ENCODE peak calls at places on chromosomes 7 and 10, in six cellular contexts. H is WERI-Rb-1; O is left ventricle myocardium inferior; Y is T-cell; L is RWPE1; Z is effector memory CD4-positive, alpha-beta T cell. Q is an unnamed sample.

GRCh38 chr7:117459735-117460134 is 20.1 kb upstream of the CFTR start:
- DNase-seq in Z (no peak), L (no peak), H (no peak), O (no peak), Y (no peak), Q (no peak)

GRCh38 chr7:91264924-91265681 is 870 bp downstream of the FZD1 start:
- DNase-seq in L (peak; percentile 41), Z (no peak), H (peak; percentile 35), O (peak; percentile 56), Y (no peak), Q (peak; percentile 52)

GRCh38 chr7:50792342-50793114 is 9.8 kb upstream of the GRB10 start:
- DNase-seq in Y (no peak), L (no peak), Z (no peak), O (peak; percentile 43), H (peak; percentile 16), Q (peak; percentile 32)

GRCh38 chr10:47042815-47043750 is 131.9 kb downstream of the PTPN20 start:
- DNase-seq in Z (no peak), H (no peak), O (no peak), L (no peak), Y (no peak), Q (no peak)

GRCh38 chr7:131898418-131898817 is 342.0 kb upstream of the PODXL start:
- DNase-seq in Y (no peak), H (no peak), L (no peak), Z (no peak), O (no peak), Q (no peak)

GRCh38 chr7:46143949-46144917 is 223.2 kb upstream of the IGFBP3 start:
- DNase-seq in Y (no peak), Z (no peak), L (no peak), H (no peak), O (no peak), Q (no peak)

GRCh38 chr7:102467581-102468415 is 3.0 kb downstream of the LRWD1 start:
- DNase-seq in L (no peak), H (no peak), Z (no peak), Y (no peak), O (no peak), Q (no peak)

GRCh38 chr10:122852261-122852660 is 6.6 kb upstream of the CUZD1 start:
- DNase-seq in O (no peak), Z (no peak), H (no peak), Y (no peak), L (peak; percentile 13), Q (peak; percentile 43)

GRCh38 chr7:45569290-45569685 is 4.9 kb upstream of the ADCY1 start:
- DNase-seq in H (no peak), L (no peak), Z (no peak), Y (no peak), O (no peak), Q (no peak)

GRCh38 chr7:129433823-129434171 is 435 bp upstream of the STRIP2 start:
- DNase-seq in H (no peak), O (no peak), Z (no peak), L (no peak), Y (no peak), Q (no peak)

Q was measured in bronchial epithelial cell.